ENCODE peak calls at places on chromosomes 3 and 15, in ten cellular contexts. One of them, this sample, is unnamed.
A peak's percentile ranks its signal among the peaks of the same experiment; 100 is the strongest.

GRCh38 chr3:62084558-62084957 is 288.8 kb downstream of the FEZF2 start:
- DNase-seq in endothelial cell of umbilical vein: peak; percentile 30
- DNase-seq in pancreas: no peak
- DNase-seq in ovary: no peak
- DNase-seq in lung: no peak
- DNase-seq in transverse colon: no peak
- DNase-seq in body of pancreas: no peak
- DNase-seq in GM23248: peak; percentile 21
- DNase-seq in small intestine: peak; percentile 1
- DNase-seq in heart left ventricle: no peak
- DNase-seq in this sample: no peak

GRCh38 chr15:53747501-53748068 is 11.9 kb downstream of the WDR72 start:
- DNase-seq in ovary: no peak
- DNase-seq in endothelial cell of umbilical vein: no peak
- DNase-seq in small intestine: no peak
- DNase-seq in body of pancreas: no peak
- DNase-seq in GM23248: no peak
- DNase-seq in heart left ventricle: no peak
- DNase-seq in lung: no peak
- DNase-seq in pancreas: no peak
- DNase-seq in transverse colon: no peak
- DNase-seq in this sample: no peak

GRCh38 chr15:57134877-57135276 is 216.4 kb downstream of the TCF12 start:
- DNase-seq in small intestine: no peak
- DNase-seq in endothelial cell of umbilical vein: peak; percentile 91
- DNase-seq in lung: no peak
- DNase-seq in body of pancreas: no peak
- DNase-seq in heart left ventricle: no peak
- DNase-seq in pancreas: no peak
- DNase-seq in GM23248: no peak
- DNase-seq in ovary: no peak
- DNase-seq in transverse colon: no peak
- DNase-seq in this sample: no peak

GRCh38 chr3:20511863-20512262 is 325.9 kb upstream of the SGO1 start:
- DNase-seq in body of pancreas: no peak
- DNase-seq in GM23248: peak; percentile 86
- DNase-seq in transverse colon: no peak
- DNase-seq in heart left ventricle: no peak
- DNase-seq in ovary: no peak
- DNase-seq in endothelial cell of umbilical vein: peak; percentile 51
- DNase-seq in pancreas: no peak
- DNase-seq in small intestine: peak; percentile 71
- DNase-seq in lung: no peak
- DNase-seq in this sample: no peak

GRCh38 chr15:48638966-48639365 is 6.5 kb downstream of the FBN1 start:
- DNase-seq in body of pancreas: no peak
- DNase-seq in small intestine: no peak
- DNase-seq in ovary: no peak
- DNase-seq in heart left ventricle: no peak
- DNase-seq in lung: no peak
- DNase-seq in endothelial cell of umbilical vein: no peak
- DNase-seq in pancreas: no peak
- DNase-seq in transverse colon: no peak
- DNase-seq in GM23248: no peak
- DNase-seq in this sample: no peak

GRCh38 chr3:36175113-36175812 is 205.0 kb upstream of the STAC start:
- DNase-seq in heart left ventricle: no peak
- DNase-seq in GM23248: no peak
- DNase-seq in small intestine: no peak
- DNase-seq in transverse colon: no peak
- DNase-seq in lung: peak; percentile 29
- DNase-seq in endothelial cell of umbilical vein: no peak
- DNase-seq in body of pancreas: no peak
- DNase-seq in ovary: no peak
- DNase-seq in pancreas: no peak
- DNase-seq in this sample: no peak

GRCh38 chr15:58755956-58756355 is 6.4 kb upstream of the ADAM10 start:
- DNase-seq in heart left ventricle: no peak
- DNase-seq in endothelial cell of umbilical vein: no peak
- DNase-seq in lung: no peak
- DNase-seq in transverse colon: no peak
- DNase-seq in ovary: no peak
- DNase-seq in small intestine: no peak
- DNase-seq in pancreas: no peak
- DNase-seq in GM23248: no peak
- DNase-seq in body of pancreas: no peak
- DNase-seq in this sample: no peak

GRCh38 chr3:125684199-125684598 is 88.9 kb upstream of the OSBPL11 start:
- DNase-seq in heart left ventricle: no peak
- DNase-seq in pancreas: no peak
- DNase-seq in transverse colon: no peak
- DNase-seq in GM23248: peak; percentile 23
- DNase-seq in lung: peak; percentile 37
- DNase-seq in small intestine: no peak
- DNase-seq in ovary: no peak
- DNase-seq in body of pancreas: no peak
- DNase-seq in endothelial cell of umbilical vein: peak; percentile 3
- DNase-seq in this sample: no peak

GRCh38 chr15:75677601-75678323 is 30.1 kb downstream of the SNX33 start:
- DNase-seq in heart left ventricle: no peak
- DNase-seq in ovary: no peak
- DNase-seq in lung: no peak
- DNase-seq in GM23248: no peak
- DNase-seq in transverse colon: no peak
- DNase-seq in pancreas: no peak
- DNase-seq in endothelial cell of umbilical vein: no peak
- DNase-seq in small intestine: peak; percentile 48
- DNase-seq in body of pancreas: no peak
- DNase-seq in this sample: no peak

GRCh38 chr15:75673426-75674247 is 25.9 kb downstream of the SNX33 start:
- DNase-seq in GM23248: peak; percentile 90
- DNase-seq in endothelial cell of umbilical vein: no peak
- DNase-seq in small intestine: no peak
- DNase-seq in heart left ventricle: peak; percentile 89
- DNase-seq in ovary: peak; percentile 86
- DNase-seq in body of pancreas: no peak
- DNase-seq in lung: peak; percentile 66
- DNase-seq in pancreas: no peak
- DNase-seq in transverse colon: peak; percentile 65
- DNase-seq in this sample: peak; percentile 89

GRCh38 chr15:75675579-75676404 is 28.1 kb downstream of the SNX33 start:
- DNase-seq in endothelial cell of umbilical vein: no peak
- DNase-seq in transverse colon: no peak
- DNase-seq in small intestine: no peak
- DNase-seq in lung: no peak
- DNase-seq in pancreas: no peak
- DNase-seq in heart left ventricle: no peak
- DNase-seq in GM23248: no peak
- DNase-seq in ovary: peak; percentile 42
- DNase-seq in body of pancreas: no peak
- DNase-seq in this sample: peak; percentile 76

GRCh38 chr15:75674366-75674765 is 26.7 kb downstream of the SNX33 start:
- DNase-seq in pancreas: no peak
- DNase-seq in body of pancreas: no peak
- DNase-seq in GM23248: no peak
- DNase-seq in lung: no peak
- DNase-seq in ovary: no peak
- DNase-seq in endothelial cell of umbilical vein: no peak
- DNase-seq in small intestine: no peak
- DNase-seq in transverse colon: no peak
- DNase-seq in heart left ventricle: no peak
- DNase-seq in this sample: no peak

DNA sequence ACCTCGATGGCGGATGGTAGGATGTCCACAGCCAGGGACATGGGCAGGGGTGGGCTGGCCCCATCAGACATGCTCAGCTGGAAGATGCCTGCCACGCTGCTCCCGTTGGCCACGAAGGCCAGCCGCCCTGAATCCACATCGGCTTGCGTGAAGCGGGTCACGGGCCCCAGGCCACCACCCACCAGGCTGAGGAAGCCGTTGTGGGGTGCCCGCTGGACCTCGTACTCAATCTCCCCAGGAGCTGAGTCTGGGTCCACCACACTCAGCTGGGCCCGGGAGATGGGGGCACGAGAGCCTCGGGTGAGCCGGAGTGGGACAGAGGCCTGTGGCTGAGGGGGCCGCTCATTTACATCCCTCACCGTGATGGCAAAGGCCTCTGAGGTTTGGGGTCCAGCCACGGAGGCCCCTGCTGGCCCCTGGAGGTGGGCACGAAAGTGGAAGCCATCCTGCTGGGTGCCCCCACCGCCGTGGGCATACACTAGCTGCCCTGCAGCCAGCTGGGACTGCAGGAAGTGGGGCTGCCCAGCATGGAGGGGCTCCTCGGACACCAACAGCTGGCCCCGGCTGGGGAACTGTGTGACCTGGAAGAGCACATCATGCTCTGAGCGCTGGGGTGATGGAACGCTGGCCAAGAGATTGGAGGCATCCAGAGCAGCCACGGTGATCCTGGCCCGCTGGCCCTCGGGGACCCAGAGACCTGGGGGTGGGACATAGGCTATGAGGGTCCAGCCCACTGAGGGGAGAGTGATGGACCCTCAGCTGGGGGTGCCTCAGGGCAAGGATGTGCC is 29.2 kb downstream of the SNX33 start:
- DNase-seq in heart left ventricle: no peak
- DNase-seq in GM23248: no peak
- DNase-seq in pancreas: no peak
- DNase-seq in ovary: peak; percentile 49
- DNase-seq in endothelial cell of umbilical vein: no peak
- DNase-seq in body of pancreas: no peak
- DNase-seq in small intestine: no peak
- DNase-seq in lung: no peak
- DNase-seq in transverse colon: no peak
- DNase-seq in this sample: no peak
- H3K4me3 ChIP-seq in heart left ventricle: no peak overlapping the region
- H3K4me3 ChIP-seq in GM23248: no peak overlapping the region
- H3K4me3 ChIP-seq in pancreas: no peak overlapping the region
- H3K4me3 ChIP-seq in ovary: no peak overlapping the region
- H3K4me3 ChIP-seq in endothelial cell of umbilical vein: no peak overlapping the region
- H3K4me3 ChIP-seq in body of pancreas: no peak overlapping the region
- H3K4me3 ChIP-seq in small intestine: no peak overlapping the region
- H3K4me3 ChIP-seq in lung: no peak overlapping the region
- H3K4me3 ChIP-seq in transverse colon: no peak overlapping the region
- H3K4me3 ChIP-seq in this sample: no peak overlapping the region

GRCh38 chr3:52051444-52051843 is 4.9 kb downstream of the DUSP7 start:
- DNase-seq in heart left ventricle: no peak
- DNase-seq in body of pancreas: no peak
- DNase-seq in lung: no peak
- DNase-seq in ovary: no peak
- DNase-seq in endothelial cell of umbilical vein: no peak
- DNase-seq in small intestine: no peak
- DNase-seq in pancreas: no peak
- DNase-seq in GM23248: no peak
- DNase-seq in transverse colon: no peak
- DNase-seq in this sample: no peak

GRCh38 chr3:52049503-52049902 is 6.9 kb downstream of the DUSP7 start:
- DNase-seq in heart left ventricle: no peak
- DNase-seq in GM23248: no peak
- DNase-seq in ovary: no peak
- DNase-seq in lung: no peak
- DNase-seq in pancreas: no peak
- DNase-seq in transverse colon: no peak
- DNase-seq in small intestine: no peak
- DNase-seq in endothelial cell of umbilical vein: no peak
- DNase-seq in body of pancreas: no peak
- DNase-seq in this sample: no peak

GRCh38 chr3:52052831-52053306 is 3.5 kb downstream of the DUSP7 start:
- DNase-seq in GM23248: peak; percentile 91
- DNase-seq in ovary: peak; percentile 73
- DNase-seq in heart left ventricle: peak; percentile 95
- DNase-seq in pancreas: peak; percentile 43
- DNase-seq in endothelial cell of umbilical vein: peak; percentile 86
- DNase-seq in body of pancreas: peak; percentile 38
- DNase-seq in transverse colon: peak; percentile 83
- DNase-seq in small intestine: peak; percentile 31
- DNase-seq in lung: peak; percentile 83
- DNase-seq in this sample: peak; percentile 94

GRCh38 chr3:52053307-52054304 is 2.8 kb downstream of the DUSP7 start:
- DNase-seq in ovary: peak; percentile 47
- DNase-seq in transverse colon: no peak
- DNase-seq in heart left ventricle: peak; percentile 52
- DNase-seq in endothelial cell of umbilical vein: peak; percentile 62
- DNase-seq in lung: no peak
- DNase-seq in pancreas: no peak
- DNase-seq in body of pancreas: peak; percentile 17
- DNase-seq in GM23248: peak; percentile 74
- DNase-seq in small intestine: no peak
- DNase-seq in this sample: no peak

GRCh38 chr3:52050571-52050970 is 5.8 kb downstream of the DUSP7 start:
- DNase-seq in endothelial cell of umbilical vein: no peak
- DNase-seq in GM23248: no peak
- DNase-seq in ovary: no peak
- DNase-seq in body of pancreas: no peak
- DNase-seq in transverse colon: no peak
- DNase-seq in heart left ventricle: no peak
- DNase-seq in lung: no peak
- DNase-seq in small intestine: no peak
- DNase-seq in pancreas: no peak
- DNase-seq in this sample: no peak
- H3K4me1 ChIP-seq in endothelial cell of umbilical vein: peaks cover 60% of the 10 kb centered on the region
- H3K4me1 ChIP-seq in GM23248: peaks cover 48% of the 10 kb centered on the region
- H3K4me1 ChIP-seq in ovary: peaks cover 19% of the 10 kb centered on the region
- H3K4me1 ChIP-seq in body of pancreas: peaks cover 45% of the 10 kb centered on the region
- H3K4me1 ChIP-seq in transverse colon: peaks cover 12% of the 10 kb centered on the region
- H3K4me1 ChIP-seq in heart left ventricle: peaks cover 83% of the 10 kb centered on the region
- H3K4me1 ChIP-seq in lung: peaks cover 71% of the 10 kb centered on the region
- H3K4me1 ChIP-seq in small intestine: no peaks in the 10 kb centered on the region
- H3K4me1 ChIP-seq in pancreas: no peaks in the 10 kb centered on the region
- H3K4me1 ChIP-seq in this sample: no peaks in the 10 kb centered on the region

GRCh38 chr3:193714523-193715137 is 121.6 kb downstream of the OPA1 start:
- DNase-seq in endothelial cell of umbilical vein: no peak
- DNase-seq in body of pancreas: no peak
- DNase-seq in ovary: no peak
- DNase-seq in GM23248: no peak
- DNase-seq in small intestine: no peak
- DNase-seq in pancreas: no peak
- DNase-seq in transverse colon: no peak
- DNase-seq in lung: no peak
- DNase-seq in heart left ventricle: no peak
- DNase-seq in this sample: no peak
- H3K9me3 ChIP-seq in endothelial cell of umbilical vein: no peaks in the 10 kb centered on the region
- H3K9me3 ChIP-seq in body of pancreas: peaks cover 7% of the 10 kb centered on the region
- H3K9me3 ChIP-seq in ovary: no peaks in the 10 kb centered on the region
- H3K9me3 ChIP-seq in GM23248: no peaks in the 10 kb centered on the region
- H3K9me3 ChIP-seq in small intestine: no peaks in the 10 kb centered on the region
- H3K9me3 ChIP-seq in pancreas: no peaks in the 10 kb centered on the region
- H3K9me3 ChIP-seq in transverse colon: peaks cover 9% of the 10 kb centered on the region
- H3K9me3 ChIP-seq in lung: peaks cover 12% of the 10 kb centered on the region
- H3K9me3 ChIP-seq in heart left ventricle: peaks cover 8% of the 10 kb centered on the region
- H3K9me3 ChIP-seq in this sample: no peaks in the 10 kb centered on the region

GRCh38 chr15:67067161-67067853 is 1.9 kb downstream of the SMAD3 start:
- DNase-seq in ovary: no peak
- DNase-seq in endothelial cell of umbilical vein: peak; percentile 38
- DNase-seq in transverse colon: no peak
- DNase-seq in pancreas: no peak
- DNase-seq in GM23248: peak; percentile 64
- DNase-seq in lung: no peak
- DNase-seq in small intestine: no peak
- DNase-seq in heart left ventricle: no peak
- DNase-seq in body of pancreas: no peak
- DNase-seq in this sample: no peak

GRCh38 chr15:67068724-67069400 is 3.5 kb downstream of the SMAD3 start:
- DNase-seq in transverse colon: no peak
- DNase-seq in ovary: no peak
- DNase-seq in endothelial cell of umbilical vein: peak; percentile 24
- DNase-seq in GM23248: peak; percentile 66
- DNase-seq in body of pancreas: no peak
- DNase-seq in small intestine: no peak
- DNase-seq in heart left ventricle: no peak
- DNase-seq in pancreas: no peak
- DNase-seq in lung: no peak
- DNase-seq in this sample: no peak

GRCh38 chr15:67070150-67070549 is 4.7 kb downstream of the SMAD3 start:
- DNase-seq in GM23248: no peak
- DNase-seq in transverse colon: no peak
- DNase-seq in endothelial cell of umbilical vein: no peak
- DNase-seq in pancreas: no peak
- DNase-seq in lung: no peak
- DNase-seq in ovary: no peak
- DNase-seq in heart left ventricle: no peak
- DNase-seq in small intestine: no peak
- DNase-seq in body of pancreas: no peak
- DNase-seq in this sample: no peak

GRCh38 chr15:67066041-67067021 is 929 bp downstream of the SMAD3 start:
- DNase-seq in endothelial cell of umbilical vein: peak; percentile 49
- DNase-seq in transverse colon: no peak
- DNase-seq in heart left ventricle: no peak
- DNase-seq in body of pancreas: peak; percentile 39
- DNase-seq in ovary: peak; percentile 62
- DNase-seq in lung: no peak
- DNase-seq in small intestine: no peak
- DNase-seq in pancreas: no peak
- DNase-seq in GM23248: peak; percentile 63
- DNase-seq in this sample: no peak

DNA sequence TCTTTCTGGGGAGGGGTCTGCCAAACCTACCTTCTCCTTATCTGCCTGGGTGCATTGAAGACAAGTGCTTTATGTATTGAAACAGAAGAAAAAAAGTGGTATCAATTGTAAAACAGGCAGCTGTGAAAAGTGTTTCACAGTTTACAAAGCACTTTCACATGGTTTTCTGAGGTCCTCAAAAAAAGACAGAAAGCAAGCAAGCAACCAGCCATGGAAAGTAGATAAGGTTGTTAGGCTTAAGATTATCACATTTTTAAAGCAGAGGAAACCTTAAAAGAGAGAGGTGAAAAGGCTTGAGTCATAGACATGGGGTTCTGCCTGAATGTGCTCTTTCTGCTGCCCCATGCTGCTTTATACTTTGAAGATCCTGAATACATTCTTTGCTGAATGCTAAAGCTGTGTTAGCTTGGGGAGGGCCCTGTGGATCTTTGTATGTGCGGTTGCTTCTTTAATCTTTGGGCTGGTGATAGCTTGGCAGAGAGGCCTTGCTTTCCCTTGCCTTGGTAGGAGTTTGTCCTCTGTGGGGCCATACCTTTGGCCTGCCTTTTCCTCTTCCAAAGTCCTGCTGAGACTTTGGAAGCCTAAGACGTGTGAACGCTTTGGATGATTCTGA is 2.6 kb downstream of the SMAD3 start:
- DNase-seq in heart left ventricle: no peak
- DNase-seq in lung: no peak
- DNase-seq in small intestine: peak; percentile 86
- DNase-seq in ovary: no peak
- DNase-seq in body of pancreas: no peak
- DNase-seq in transverse colon: no peak
- DNase-seq in GM23248: peak; percentile 56
- DNase-seq in pancreas: no peak
- DNase-seq in endothelial cell of umbilical vein: peak; percentile 47
- DNase-seq in this sample: no peak
- H3K4me3 ChIP-seq in heart left ventricle: peak overlapping the region; percentile 86
- H3K4me3 ChIP-seq in lung: no peak overlapping the region
- H3K4me3 ChIP-seq in small intestine: peak overlapping the region; percentile 94
- H3K4me3 ChIP-seq in ovary: peak overlapping the region; percentile 76
- H3K4me3 ChIP-seq in body of pancreas: no peak overlapping the region
- H3K4me3 ChIP-seq in transverse colon: peak overlapping the region; percentile 90
- H3K4me3 ChIP-seq in GM23248: peak overlapping the region; percentile 95
- H3K4me3 ChIP-seq in pancreas: peak overlapping the region; percentile 72
- H3K4me3 ChIP-seq in endothelial cell of umbilical vein: peak overlapping the region; percentile 87
- H3K4me3 ChIP-seq in this sample: peak overlapping the region; percentile 87